ENCODE peak calls at places on chromosome X, in five cellular contexts. C is uterus, U is heart left ventricle, R is pancreas, N is psoas muscle. H is an unnamed sample. For H3K36me3 and H3K9me3, the result is how much of the 10 kb centered on the place peaks cover.

GRCh38 chrX:149010026-149010898 is 494.8 kb downstream of the IDS start:
- DNase-seq in R (no peak), U (no peak), N (no peak), C (no peak), H (no peak)

GRCh38 chrX:37993857-37994619 is 12.3 kb upstream of the SYTL5 start:
- DNase-seq in N (no peak), U (no peak), C (no peak), R (peak), H (no peak)

GRCh38 chrX:150499240-150499639 is 69.2 kb upstream of the MTM1 start:
- DNase-seq in R (no peak), U (no peak), C (no peak), N (no peak), H (no peak)

GRCh38 chrX:39592776-39593175 is 505.0 kb downstream of the BCOR start:
- DNase-seq in U (no peak), R (no peak), N (no peak), C (no peak), H (no peak)

GRCh38 chrX:109537324-109537665 is 651 bp downstream of the NXT2 start:
- DNase-seq in C (peak), N (no peak), U (no peak), R (no peak), H (no peak)

GRCh38 chrX:6291444-6291843 is 62.8 kb upstream of the NLGN4X start:
- DNase-seq in U (no peak), C (no peak), N (no peak), R (no peak), H (no peak)

GRCh38 chrX:20124964-20125363 is 8.3 kb upstream of the MAP7D2 start:
- DNase-seq in R (no peak), N (no peak), C (no peak), U (no peak), H (no peak)

GRCh38 chrX:136636121-136636520 is 11.8 kb upstream of the CD40LG start:
- DNase-seq in R (no peak), U (no peak), N (no peak), C (no peak), H (no peak)

GRCh38 chrX:123361371-123361770 is 177.3 kb downstream of the GRIA3 start:
- DNase-seq in U (no peak), C (no peak), N (no peak), R (no peak), H (no peak)

GRCh38 chrX:120736989-120737388 is 107.1 kb upstream of the C1GALT1C1 start:
- DNase-seq in N (no peak), U (no peak), R (no peak), C (no peak), H (no peak)

GRCh38 chrX:39808471-39808917 is 289.3 kb downstream of the BCOR start:
- DNase-seq in N (no peak), R (no peak), C (no peak), U (peak), H (no peak)

GRCh38 chrX:95764972-95765451 is 919.6 kb upstream of the DIAPH2 start:
- DNase-seq in U (no peak), R (no peak), N (no peak), C (no peak), H (no peak)

GRCh38 chrX:72262077-72262476 is 15.0 kb downstream of the RPS4X start:
- DNase-seq in C (no peak), N (no peak), U (no peak), R (no peak), H (no peak)

GRCh38 chrX:40156472-40157227 is 58.9 kb upstream of the BCOR start:
- DNase-seq in U (no peak), R (no peak), N (no peak), C (no peak), H (peak)

GRCh38 chrX:13699183-13699826 is 10.4 kb downstream of the RAB9A start:
- DNase-seq in N (no peak), U (no peak), R (no peak), C (no peak), H (no peak)

GRCh38 chrX:63050225-63050624 is 300.9 kb downstream of the SPIN4 start:
- DNase-seq in U (no peak), R (no peak), C (no peak), N (no peak), H (no peak)

GRCh38 chrX:118755633-118756032 is 28.2 kb downstream of the IL13RA1 start:
- DNase-seq in N (no peak), C (no peak), U (no peak), R (no peak), H (no peak)

GRCh38 chrX:75609361-75609760 is 86.5 kb upstream of the ZDHHC15 start:
- DNase-seq in N (no peak), U (no peak), C (no peak), R (no peak), H (no peak)

GRCh38 chrX:19889582-19890342 is 2.4 kb upstream of the SH3KBP1 start:
- DNase-seq in N (no peak), C (peak), U (no peak), R (no peak), H (no peak)

DNA sequence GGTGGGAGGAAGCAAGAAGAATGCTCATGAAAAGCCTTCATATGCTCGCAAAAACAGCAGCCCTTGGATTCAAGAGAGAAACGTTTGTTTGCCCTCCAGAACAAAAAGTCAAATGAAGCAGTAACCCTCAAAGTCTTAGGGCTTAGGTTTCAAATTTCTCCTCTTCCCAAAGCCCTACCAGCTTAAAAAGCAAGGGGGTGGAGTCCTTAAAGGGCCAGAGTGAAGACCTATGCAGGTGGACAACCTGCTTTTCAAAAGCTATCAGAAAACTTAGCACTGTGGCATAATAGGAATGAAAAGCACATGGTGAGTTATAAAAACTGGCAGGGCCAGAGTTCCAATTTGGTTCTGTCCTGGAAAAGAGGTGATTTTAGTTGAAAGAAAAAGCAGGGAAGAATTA is 253.3 kb downstream of the NAP1L3 start:
- DNase-seq in N (no peak), R (no peak), U (no peak), C (no peak), H (no peak)
- H3K4me3 ChIP-seq in N (no peak), R (no peak), U (no peak), C (no peak), H (no peak)

GRCh38 chrX:856901-857300 is 226.3 kb downstream of the SHOX start:
- DNase-seq in R (no peak), C (no peak), U (no peak), N (no peak), H (no peak)
- H3K36me3 ChIP-seq in R (under half), C (under half), U (under half), N (under half), H (under half)

GRCh38 chrX:153388722-153389459 is 12.3 kb downstream of the PNMA6E start:
- DNase-seq in R (peak), N (no peak), U (no peak), C (no peak), H (no peak)
- H3K9me3 ChIP-seq in R (under half), N (under half), U (under half), C (under half), H (under half)

GRCh38 chrX:135516376-135516775 is 4.1 kb upstream of the INTS6L start:
- DNase-seq in N (no peak), R (no peak), U (no peak), C (no peak), H (no peak)
- H3K4me3 ChIP-seq in N (no peak), R (no peak), U (no peak), C (no peak), H (no peak)

GRCh38 chrX:49179358-49179757 is 6.8 kb downstream of the PRICKLE3 start:
- DNase-seq in R (no peak), N (no peak), C (no peak), U (no peak), H (no peak)
- H3K36me3 ChIP-seq in R (under half), N (under half), C (under half), U (under half), H (under half)

H was measured in right lobe of liver.